ENCODE peak calls at places on chromosome X, in five cellular contexts. G is endodermal cell; W is central memory CD4-positive, alpha-beta T cell; S is activated naive CD4-positive, alpha-beta T cell treated with anti-CD3 and anti-CD28 coated beads, Interleukin-2, amount 10 ng/mL, durations not matched to agents 7 days and 5 days; X is activated CD4-positive, alpha-beta T cell treated with anti-CD3 and anti-CD28 coated beads, Interleukin-2, amount 10 ng/mL, durations not matched to agents 7 days and 5 days. A is an unnamed sample.

GRCh38 chrX:107825698-107826285 is at the start of gene MID2:
- DNase-seq in S (peak; percentile 67), W (peak; percentile 53), X (peak; percentile 41), G (peak; percentile 87), A (peak; percentile 23)

GRCh38 chrX:15947648-15948317 is 93.2 kb upstream of the AP1S2 start:
- DNase-seq in S (no peak), G (peak; percentile 91), X (no peak), W (no peak), A (no peak)

GRCh38 chrX:135591871-135592270 is 71.4 kb downstream of the INTS6L start:
- DNase-seq in S (no peak), G (no peak), W (no peak), X (no peak), A (no peak)

GRCh38 chrX:13803116-13803515 is 13.8 kb downstream of the GPM6B start:
- DNase-seq in X (no peak), G (peak; percentile 88), S (no peak), W (no peak), A (no peak)

GRCh38 chrX:149374751-149375150 is 130.4 kb downstream of the IDS start:
- DNase-seq in W (no peak), X (no peak), G (no peak), S (no peak), A (no peak)

GRCh38 chrX:108165349-108166111 is 74.0 kb downstream of the ATG4A start:
- DNase-seq in W (no peak), G (peak; percentile 80), S (no peak), X (no peak), A (no peak)

GRCh38 chrX:97529801-97530200 is 646.1 kb downstream of the RPA4 start:
- DNase-seq in W (no peak), S (no peak), X (no peak), G (no peak), A (no peak)

GRCh38 chrX:110204986-110205385 is 112.9 kb downstream of the AMMECR1 start:
- DNase-seq in W (no peak), S (no peak), X (no peak), G (no peak), A (no peak)

GRCh38 chrX:40734956-40735317 is 405 bp downstream of the MED14 start:
- DNase-seq in S (peak; percentile 50), X (peak; percentile 33), W (no peak), G (no peak), A (no peak)

GRCh38 chrX:18129694-18130093 is 91.0 kb downstream of the BEND2 start:
- DNase-seq in G (peak; percentile 32), X (no peak), W (no peak), S (no peak), A (no peak)

GRCh38 chrX:150770623-150771022 is 77.4 kb downstream of the MTMR1 start:
- DNase-seq in X (no peak), W (no peak), G (peak; percentile 48), S (no peak), A (no peak)

GRCh38 chrX:53122013-53122412 is 28.1 kb downstream of the KANTR start:
- DNase-seq in W (no peak), X (no peak), G (no peak), S (no peak), A (no peak)

GRCh38 chrX:92247076-92247475 is 467.9 kb downstream of the PCDH11X start:
- DNase-seq in S (no peak), G (no peak), W (no peak), X (no peak), A (no peak)

GRCh38 chrX:69158166-69159040 is 6.8 kb downstream of the PJA1 start:
- DNase-seq in G (peak; percentile 73), X (peak; percentile 30), S (peak; percentile 46), W (peak; percentile 10), A (no peak)

GRCh38 chrX:76183289-76184057 is 10.6 kb downstream of the PBDC1 start:
- DNase-seq in W (no peak), X (no peak), G (no peak), S (no peak), A (no peak)